ENCODE peak calls at places on chromosome X, in nine cellular contexts. V, F, C, X, U, P, K, N and D are unnamed samples.

GRCh38 chrX:54992911-54993622 is 921 bp downstream of the PFKFB1 start:
- DNase-seq in V (no peak), F (no peak), C (no peak), X (no peak), U (no peak), P (no peak), K (no peak), N (no peak), D (no peak)

GRCh38 chrX:7262551-7262950 is 114.6 kb upstream of the PUDP start:
- DNase-seq in V (no peak), F (no peak), C (no peak), X (no peak), U (no peak), P (no peak), K (no peak), N (no peak), D (no peak)

GRCh38 chrX:703466-704210 is 73.0 kb downstream of the SHOX start:
- DNase-seq in V (no peak), F (no peak), C (no peak), X (no peak), U (no peak), P (no peak), K (no peak), N (no peak), D (no peak)

GRCh38 chrX:18944482-18944881 is 39.4 kb downstream of the PHKA2 start:
- DNase-seq in V (no peak), F (no peak), C (no peak), X (no peak), U (no peak), P (no peak), K (no peak), N (no peak), D (no peak)

GRCh38 chrX:75155454-75155829 is 641 bp downstream of the ABCB7 start:
- DNase-seq in V (no peak), F (peak), C (no peak), X (peak), U (no peak), P (no peak), K (no peak), N (peak), D (no peak)

GRCh38 chrX:39889704-39890103 is 208.1 kb downstream of the BCOR start:
- DNase-seq in V (no peak), F (no peak), C (no peak), X (no peak), U (no peak), P (no peak), K (no peak), N (no peak), D (no peak)

GRCh38 chrX:108270739-108271396 is 167.4 kb downstream of the COL4A6 start:
- DNase-seq in V (no peak), F (no peak), C (no peak), X (peak), U (no peak), P (no peak), K (no peak), N (peak), D (no peak)

GRCh38 chrX:40383969-40384368 is 196.8 kb upstream of the ATP6AP2 start:
- DNase-seq in V (no peak), F (no peak), C (no peak), X (no peak), U (no peak), P (no peak), K (no peak), N (no peak), D (no peak)

GRCh38 chrX:134935286-134935685 is 55.5 kb upstream of the SMIM10 start:
- DNase-seq in V (no peak), F (no peak), C (no peak), X (no peak), U (no peak), P (no peak), K (no peak), N (no peak), D (no peak)

GRCh38 chrX:68936608-68937007 is 107.8 kb downstream of the EFNB1 start:
- DNase-seq in V (no peak), F (no peak), C (no peak), X (peak), U (no peak), P (no peak), K (no peak), N (peak), D (no peak)

GRCh38 chrX:49793686-49794085 is 35.4 kb upstream of the PAGE4 start:
- DNase-seq in V (no peak), F (no peak), C (no peak), X (no peak), U (no peak), P (no peak), K (no peak), N (no peak), D (no peak)

GRCh38 chrX:35104626-35105025 is 162.0 kb downstream of the FAM47B start:
- DNase-seq in V (no peak), F (no peak), C (no peak), X (peak), U (no peak), P (no peak), K (no peak), N (no peak), D (no peak)

GRCh38 chrX:69107231-69107739 is 58.0 kb downstream of the PJA1 start:
- DNase-seq in V (no peak), F (no peak), C (no peak), X (peak), U (peak), P (no peak), K (no peak), N (no peak), D (no peak)

GRCh38 chrX:96715412-96715940 is 30.8 kb downstream of the DIAPH2 start:
- DNase-seq in V (no peak), F (no peak), C (no peak), X (peak), U (no peak), P (no peak), K (no peak), N (peak), D (no peak)

GRCh38 chrX:100593142-100593541 is 8.4 kb downstream of the TNMD start:
- DNase-seq in V (no peak), F (no peak), C (no peak), X (no peak), U (no peak), P (no peak), K (no peak), N (no peak), D (no peak)

GRCh38 chrX:85084770-85085393 is 81.2 kb downstream of the APOOL start:
- DNase-seq in V (no peak), F (peak), C (no peak), X (peak), U (no peak), P (no peak), K (no peak), N (peak), D (peak)

GRCh38 chrX:39725114-39725513 is 372.6 kb downstream of the BCOR start:
- DNase-seq in V (no peak), F (no peak), C (no peak), X (no peak), U (no peak), P (no peak), K (no peak), N (no peak), D (no peak)

GRCh38 chrX:63889001-63889400 is 104.0 kb upstream of the ARHGEF9 start:
- DNase-seq in V (no peak), F (no peak), C (no peak), X (peak), U (no peak), P (no peak), K (no peak), N (peak), D (no peak)

GRCh38 chrX:120727503-120727902 is 97.6 kb upstream of the C1GALT1C1 start:
- DNase-seq in V (no peak), F (no peak), C (no peak), X (no peak), U (no peak), P (no peak), K (no peak), N (no peak), D (no peak)

GRCh38 chrX:154430504-154430903 is 2.0 kb downstream of the ATP6AP1 start:
- DNase-seq in V (no peak), F (no peak), C (no peak), X (no peak), U (no peak), P (no peak), K (no peak), N (no peak), D (no peak)

GRCh38 chrX:131827935-131828334 is 195.2 kb upstream of the STK26 start:
- DNase-seq in V (no peak), F (peak), C (no peak), X (peak), U (peak), P (no peak), K (no peak), N (no peak), D (peak)

GRCh38 chrX:72084114-72084513 is 47.6 kb downstream of the RTL5 start:
- DNase-seq in V (no peak), F (peak), C (no peak), X (no peak), U (no peak), P (no peak), K (no peak), N (no peak), D (no peak)

GRCh38 chrX:123336666-123337065 is 152.6 kb downstream of the GRIA3 start:
- DNase-seq in V (no peak), F (no peak), C (no peak), X (no peak), U (no peak), P (no peak), K (no peak), N (no peak), D (no peak)

GRCh38 chrX:151680805-151681204 is 14.5 kb upstream of the PRRG3 start:
- DNase-seq in V (peak), F (peak), C (no peak), X (peak), U (peak), P (no peak), K (peak), N (peak), D (peak)

GRCh38 chrX:87337267-87337666 is 180.3 kb upstream of the KLHL4 start:
- DNase-seq in V (no peak), F (no peak), C (no peak), X (no peak), U (no peak), P (no peak), K (no peak), N (no peak), D (no peak)

DNA sequence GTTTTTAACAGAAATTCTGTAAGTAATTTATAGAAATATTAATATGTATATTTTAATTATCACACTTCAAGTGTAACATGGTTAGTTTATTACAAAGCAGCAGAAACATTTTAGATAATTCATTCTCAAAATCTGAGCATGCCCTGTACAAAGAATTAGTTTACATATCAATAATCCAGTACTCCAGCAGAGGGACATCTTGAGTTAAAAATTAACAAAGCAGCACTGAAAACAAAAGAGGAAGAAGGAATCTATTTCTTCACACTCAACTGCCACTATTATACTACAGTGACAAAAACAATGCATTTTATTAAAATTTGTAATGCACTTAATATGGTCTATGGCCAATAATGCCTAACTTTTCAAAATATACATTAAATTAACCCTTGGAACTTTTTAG is 179.1 kb upstream of the KLHL4 start:
- DNase-seq in V (no peak), F (no peak), C (no peak), X (peak), U (no peak), P (no peak), K (no peak), N (peak), D (no peak)
- TF ChIP-seq CTCF in V (peak), F (peak), C (peak), X (peak), U (peak), P (peak), K (no peak), N (peak), D (peak)

DNA sequence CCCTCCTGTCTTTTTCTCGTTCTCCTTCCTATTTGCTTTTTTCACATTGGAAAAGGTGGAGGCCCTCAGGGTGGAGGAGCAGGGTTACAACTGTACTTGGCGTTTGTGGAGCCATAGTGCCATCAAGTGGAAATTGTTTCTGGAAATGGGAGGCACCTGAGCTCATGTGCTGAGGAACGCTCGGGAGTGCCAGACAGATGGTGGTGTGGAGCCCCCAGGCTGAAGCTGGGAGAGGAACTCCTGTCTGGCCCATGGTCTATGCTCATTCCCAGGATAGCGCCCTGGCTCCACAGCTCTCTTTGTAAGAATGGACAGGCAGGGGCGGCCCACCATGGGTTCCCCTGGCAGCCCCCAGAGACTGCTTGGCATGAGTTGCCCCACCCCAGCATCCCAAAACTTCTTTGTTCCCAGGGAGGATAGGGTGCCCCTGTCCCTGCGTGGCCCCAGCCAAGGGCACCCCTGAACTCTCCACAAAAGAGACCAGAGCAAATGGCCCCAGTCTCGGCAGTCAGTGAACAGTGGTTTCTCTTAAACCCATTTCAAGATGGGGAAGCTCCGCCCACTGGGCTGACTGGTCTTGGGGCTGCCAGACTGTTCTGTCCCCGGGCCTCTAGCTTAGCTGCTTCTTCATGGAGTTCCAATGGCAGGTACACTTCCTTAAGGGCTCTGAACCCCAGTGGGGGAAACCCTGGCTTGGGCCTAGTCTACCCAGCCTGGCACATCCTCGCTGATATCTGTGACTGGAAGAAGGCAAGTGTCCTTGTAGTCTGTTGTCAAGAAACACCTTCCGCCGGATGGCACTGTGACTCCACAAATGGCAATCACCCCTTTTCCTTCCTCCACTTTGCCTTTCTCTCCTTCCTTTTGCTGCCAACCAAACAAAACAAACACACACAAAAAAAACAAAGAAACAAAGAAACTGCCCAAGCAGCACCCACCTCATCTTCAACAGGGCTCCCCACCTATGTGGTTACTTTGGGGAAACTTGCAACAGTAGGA is 70.1 kb downstream of the NBDY start:
- DNase-seq in V (peak), F (peak), C (no peak), X (peak), U (peak), P (no peak), K (no peak), N (no peak), D (no peak)
- TF ChIP-seq CTCF in V (peak), F (peak), C (no peak), X (peak), U (no peak), P (no peak), K (no peak), N (no peak), D (no peak)

GRCh38 chrX:23637187-23637586 is 30.1 kb upstream of the PRDX4 start:
- DNase-seq in V (no peak), F (no peak), C (no peak), X (no peak), U (no peak), P (no peak), K (no peak), N (peak), D (no peak)

GRCh38 chrX:23631136-23631535 is 36.2 kb upstream of the PRDX4 start:
- DNase-seq in V (no peak), F (no peak), C (no peak), X (no peak), U (no peak), P (no peak), K (no peak), N (peak), D (no peak)

GRCh38 chrX:23634181-23634580 is 33.1 kb upstream of the PRDX4 start:
- DNase-seq in V (no peak), F (peak), C (no peak), X (peak), U (no peak), P (no peak), K (no peak), N (peak), D (no peak)
- TF ChIP-seq CTCF in V (no peak), F (peak), C (no peak), X (no peak), U (peak), P (no peak), K (no peak), N (peak), D (no peak)

GRCh38 chrX:140661657-140662056 is 47.9 kb upstream of the LINC00632 start:
- DNase-seq in V (no peak), F (no peak), C (no peak), X (peak), U (no peak), P (no peak), K (no peak), N (no peak), D (no peak)
- TF ChIP-seq CTCF in V (no peak), F (peak), C (no peak), X (no peak), U (peak), P (no peak), K (no peak), N (no peak), D (no peak)

DNA sequence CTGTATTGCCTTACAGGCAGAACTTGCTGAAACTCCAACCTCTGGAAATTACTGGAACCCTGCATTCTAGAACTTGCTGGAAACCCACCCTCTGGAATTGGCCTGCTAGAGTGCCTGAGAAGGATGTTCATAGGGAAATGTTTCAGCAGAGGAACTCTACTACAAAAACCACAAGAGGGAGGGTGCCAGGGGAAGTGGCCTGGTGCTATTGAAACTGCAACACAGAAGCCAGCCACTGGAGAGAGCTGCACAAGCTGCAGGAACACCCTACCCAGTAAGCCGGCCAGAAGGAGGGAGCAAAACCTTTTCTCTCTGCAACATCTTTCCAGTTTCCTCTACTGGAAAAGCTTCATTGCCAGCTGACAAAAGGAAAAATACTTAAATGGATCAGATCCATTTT is 2.5 kb upstream of the BRWD3 start:
- DNase-seq in V (no peak), F (peak), C (peak), X (peak), U (peak), P (no peak), K (no peak), N (no peak), D (peak)
- TF ChIP-seq CTCF in V (no peak), F (peak), C (no peak), X (peak), U (peak), P (no peak), K (no peak), N (peak), D (no peak)

DNA sequence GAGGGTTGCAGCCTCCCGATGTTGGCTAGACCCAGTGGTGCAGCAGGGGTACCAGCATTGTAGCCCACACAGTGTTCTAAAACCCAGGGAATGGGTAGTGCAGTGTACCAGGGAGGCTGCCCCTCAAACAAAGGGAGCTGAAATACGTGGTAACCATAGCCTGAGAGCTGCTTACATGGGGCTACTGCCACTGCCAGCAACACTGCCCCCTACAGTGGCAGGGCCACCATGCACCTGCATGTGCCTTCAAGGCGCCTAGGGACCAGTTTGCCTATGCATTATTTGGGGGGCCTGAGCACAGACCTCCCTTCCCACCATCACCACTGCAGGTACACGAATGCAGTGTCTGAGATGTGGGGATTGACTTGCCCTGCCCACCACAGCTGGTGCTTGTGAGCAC is 21.0 kb upstream of the BMP15 start:
- DNase-seq in V (no peak), F (no peak), C (no peak), X (no peak), U (peak), P (no peak), K (no peak), N (no peak), D (no peak)
- TF ChIP-seq CTCF in V (no peak), F (no peak), C (no peak), X (no peak), U (peak), P (no peak), K (no peak), N (no peak), D (no peak)

GRCh38 chrX:119222932-119223331 is 13.2 kb upstream of the PGRMC1 start:
- DNase-seq in V (no peak), F (peak), C (no peak), X (no peak), U (no peak), P (no peak), K (no peak), N (no peak), D (no peak)

GRCh38 chrX:119223784-119224183 is 12.3 kb upstream of the PGRMC1 start:
- DNase-seq in V (no peak), F (no peak), C (no peak), X (no peak), U (no peak), P (no peak), K (no peak), N (no peak), D (no peak)

GRCh38 chrX:119218198-119218597 is 17.9 kb upstream of the PGRMC1 start:
- DNase-seq in V (no peak), F (peak), C (no peak), X (peak), U (no peak), P (no peak), K (no peak), N (peak), D (no peak)
- TF ChIP-seq CTCF in V (no peak), F (peak), C (peak), X (peak), U (peak), P (peak), K (no peak), N (peak), D (no peak)

GRCh38 chrX:24763989-24764388 is 70.3 kb downstream of the POLA1 start:
- DNase-seq in V (no peak), F (no peak), C (no peak), X (no peak), U (no peak), P (no peak), K (no peak), N (no peak), D (no peak)
- TF ChIP-seq CTCF in V (no peak), F (no peak), C (no peak), X (no peak), U (no peak), P (no peak), K (no peak), N (no peak), D (no peak)

GRCh38 chrX:129682979-129683378 is 28.2 kb upstream of the APLN start:
- DNase-seq in V (no peak), F (no peak), C (no peak), X (no peak), U (no peak), P (no peak), K (no peak), N (no peak), D (no peak)

GRCh38 chrX:129679856-129680255 is 25.1 kb upstream of the APLN start:
- DNase-seq in V (no peak), F (no peak), C (no peak), X (no peak), U (no peak), P (no peak), K (no peak), N (peak), D (no peak)

GRCh38 chrX:129678881-129679195 is 24.1 kb upstream of the APLN start:
- DNase-seq in V (no peak), F (no peak), C (no peak), X (no peak), U (no peak), P (no peak), K (no peak), N (no peak), D (no peak)

GRCh38 chrX:129678176-129678880 is 23.6 kb upstream of the APLN start:
- DNase-seq in V (peak), F (peak), C (peak), X (no peak), U (no peak), P (peak), K (no peak), N (no peak), D (no peak)
- TF ChIP-seq CTCF in V (peak), F (peak), C (peak), X (no peak), U (peak), P (peak), K (no peak), N (no peak), D (no peak)